ENCODE peak calls at places on chromosomes 12 and 14, in seven cellular contexts. Z is adrenal gland, U is mucosa of descending colon, I is NB4, S is hepatocyte, B is prostate gland, Q is fibroblast of mammary gland. K is an unnamed sample.

GRCh38 chr14:94337274-94337673 is 14.1 kb upstream of the SERPINA6 start:
- DNase-seq in Z (no peak), U (no peak), I (peak; percentile 35), S (no peak), B (no peak), Q (peak; percentile 81), K (no peak)

GRCh38 chr14:93759781-93760307 is 28.4 kb downstream of the PRIMA1 start:
- DNase-seq in Z (peak; percentile 16), U (peak; percentile 38), I (no peak), S (no peak), B (peak; percentile 36), Q (no peak), K (no peak)

GRCh38 chr12:115370650-115371049 is 686.7 kb upstream of the TBX3 start:
- DNase-seq in Z (no peak), U (no peak), I (no peak), S (no peak), B (no peak), Q (no peak), K (no peak)

GRCh38 chr14:92528486-92529100 is 15.0 kb downstream of the RIN3 start:
- DNase-seq in Z (no peak), U (peak; percentile 16), I (no peak), S (no peak), B (no peak), Q (no peak), K (no peak)

GRCh38 chr14:67798731-67799130 is 17.7 kb downstream of the ZFYVE26 start:
- DNase-seq in Z (no peak), U (no peak), I (no peak), S (no peak), B (no peak), Q (no peak), K (no peak)

GRCh38 chr12:75738486-75738885 is 227.1 kb upstream of the KRR1 start:
- DNase-seq in Z (no peak), U (no peak), I (no peak), S (no peak), B (no peak), Q (peak; percentile 25), K (no peak)

GRCh38 chr14:55281316-55281839 is 10.2 kb downstream of the FBXO34 start:
- DNase-seq in Z (no peak), U (no peak), I (no peak), S (no peak), B (no peak), Q (no peak), K (no peak)

GRCh38 chr12:93020225-93020997 is 91.3 kb upstream of the EEA1 start:
- DNase-seq in Z (no peak), U (peak; percentile 68), I (no peak), S (peak; percentile 84), B (peak; percentile 82), Q (no peak), K (no peak)

DNA sequence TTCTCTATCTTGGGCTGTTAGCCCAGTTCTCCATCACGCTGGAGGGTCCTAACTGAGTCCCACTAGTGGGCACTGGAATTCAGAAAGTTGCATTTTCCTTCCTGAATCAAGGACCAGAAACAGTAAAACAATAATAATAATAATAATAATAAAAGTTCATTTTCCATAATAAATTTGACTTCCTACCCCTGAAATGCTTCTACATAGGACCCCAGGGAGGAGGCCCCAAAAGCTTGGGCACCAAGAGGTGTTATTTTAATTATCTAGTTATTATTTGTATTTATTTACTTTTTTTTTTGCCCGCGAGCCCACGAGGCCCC is 12.4 kb downstream of the SCNN1A start:
- DNase-seq in Z (no peak), U (peak; percentile 13), I (no peak), S (no peak), B (no peak), Q (no peak), K (no peak)
- H3K4me3 ChIP-seq in Z (no peak overlapping the region), U (no peak overlapping the region), I (no peak overlapping the region), S (no peak overlapping the region), B (peak overlapping the region; percentile 48), Q (no peak overlapping the region), K (no peak overlapping the region)

GRCh38 chr12:95583933-95584332 is 32.7 kb upstream of the USP44 start:
- DNase-seq in Z (no peak), U (no peak), I (peak; percentile 12), S (no peak), B (no peak), Q (no peak), K (no peak)

GRCh38 chr12:95577820-95578219 is 26.5 kb upstream of the USP44 start:
- DNase-seq in Z (no peak), U (no peak), I (no peak), S (no peak), B (no peak), Q (no peak), K (no peak)

DNA sequence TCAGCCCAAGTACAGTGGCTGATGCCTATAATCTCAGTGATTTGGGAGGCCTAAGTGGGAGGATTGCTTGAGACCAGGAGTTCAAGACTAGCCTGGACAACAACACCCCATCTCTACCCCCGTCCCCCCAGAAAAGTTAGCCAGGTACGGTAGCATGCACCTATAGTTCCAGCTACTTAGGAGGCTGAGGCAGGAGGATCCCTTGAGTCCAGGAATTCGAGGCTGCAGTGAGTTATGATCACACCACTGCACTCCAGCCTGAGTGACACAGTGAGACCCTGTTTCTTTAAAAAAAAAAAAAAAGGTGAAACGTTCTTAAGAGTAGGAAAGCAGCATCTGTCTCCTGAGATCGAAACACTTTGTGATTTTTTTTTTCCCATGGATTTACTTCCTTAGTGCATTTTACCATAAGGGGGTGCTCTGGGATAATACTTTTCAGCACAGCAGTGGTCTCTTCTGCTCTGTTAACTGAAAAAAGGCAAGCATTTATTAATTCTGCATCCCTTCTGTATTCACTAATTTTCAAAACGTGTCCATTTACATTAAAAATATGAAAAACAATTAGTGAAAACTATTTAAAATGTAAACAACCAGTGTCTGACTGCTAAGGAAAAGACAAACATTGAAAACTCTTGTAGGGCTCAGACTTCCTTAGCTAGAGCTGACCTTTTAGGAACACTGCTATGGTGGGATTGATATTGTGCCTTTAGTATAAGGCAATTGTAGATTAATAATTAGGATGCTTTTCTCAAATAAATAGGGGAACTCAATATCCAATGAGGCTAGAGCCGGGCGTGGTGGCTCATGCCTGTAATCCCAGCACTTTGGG is 31.2 kb upstream of the USP44 start:
- DNase-seq in Z (no peak), U (no peak), I (peak; percentile 27), S (peak; percentile 66), B (no peak), Q (peak; percentile 48), K (no peak)
- TF ChIP-seq CTCF in Z (peak; percentile 51), U (no peak), I (peak; percentile 17), S (peak; percentile 66), B (no peak), Q (peak; percentile 55), K (peak; percentile 62)

DNA sequence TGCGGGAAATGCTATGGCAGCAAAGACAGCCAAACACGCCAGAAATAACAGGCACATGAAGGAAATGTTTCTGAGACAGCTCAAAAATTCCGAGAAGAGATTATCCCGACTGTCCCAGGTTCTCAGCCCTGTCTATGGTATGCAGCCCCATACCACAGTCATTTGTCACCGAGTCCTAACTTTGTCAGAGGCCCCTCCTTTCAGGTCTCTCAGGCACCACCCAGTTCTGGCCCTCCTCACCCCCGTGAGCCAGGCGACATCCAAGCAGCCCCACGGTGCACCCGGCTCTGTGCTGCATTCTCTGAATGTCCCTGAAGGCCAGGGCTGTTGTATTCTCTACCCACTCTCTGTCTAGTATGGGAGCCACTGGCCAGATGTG is 24.0 kb downstream of the SSH1 start:
- DNase-seq in Z (no peak), U (no peak), I (no peak), S (peak; percentile 57), B (peak; percentile 46), Q (peak; percentile 85), K (peak; percentile 77)
- H3K4me3 ChIP-seq in Z (no peak overlapping the region), U (no peak overlapping the region), I (no peak overlapping the region), S (no peak overlapping the region), B (no peak overlapping the region), Q (peak overlapping the region; percentile 16), K (no peak overlapping the region)

GRCh38 chr14:99551034-99551922 is 52.7 kb downstream of the CCDC85C start:
- DNase-seq in Z (no peak), U (no peak), I (no peak), S (no peak), B (no peak), Q (no peak), K (no peak)
- TF ChIP-seq CTCF in Z (no peak), U (no peak), I (no peak), S (no peak), B (no peak), Q (no peak), K (no peak)

GRCh38 chr14:53740570-53740969 is 216.1 kb downstream of the BMP4 start:
- DNase-seq in Z (no peak), U (no peak), I (no peak), S (no peak), B (no peak), Q (no peak), K (no peak)

GRCh38 chr14:53744846-53745245 is 211.8 kb downstream of the BMP4 start:
- DNase-seq in Z (no peak), U (no peak), I (no peak), S (peak; percentile 16), B (no peak), Q (no peak), K (no peak)

GRCh38 chr14:53741379-53742225 is 215.0 kb downstream of the BMP4 start:
- DNase-seq in Z (no peak), U (no peak), I (no peak), S (no peak), B (no peak), Q (peak; percentile 45), K (no peak)

GRCh38 chr14:53742226-53742607 is 214.4 kb downstream of the BMP4 start:
- DNase-seq in Z (no peak), U (no peak), I (no peak), S (no peak), B (no peak), Q (no peak), K (no peak)
- H3K4me3 ChIP-seq in Z (no peak overlapping the region), U (no peak overlapping the region), I (no peak overlapping the region), S (no peak overlapping the region), B (no peak overlapping the region), Q (no peak overlapping the region), K (no peak overlapping the region)

DNA sequence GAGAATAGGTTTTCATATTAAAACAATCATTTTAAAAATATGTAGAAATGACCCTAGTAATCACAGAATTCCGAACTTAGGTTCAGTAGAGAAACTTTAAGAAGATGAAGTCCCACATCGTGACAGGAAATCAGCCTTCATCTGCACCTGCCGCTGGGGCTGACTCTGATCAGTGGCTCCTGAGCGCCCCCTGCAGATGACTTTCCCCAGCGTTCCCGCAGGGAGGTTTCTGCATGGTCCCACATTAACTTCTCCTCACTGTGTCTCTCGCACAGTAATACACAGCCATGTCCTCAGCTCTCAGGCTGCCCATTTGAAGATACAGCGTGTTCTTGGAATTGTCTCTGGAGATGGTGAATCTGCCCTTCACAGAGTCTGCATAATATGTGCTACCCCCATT is 1131.1 kb downstream of the TMEM121 start:
- DNase-seq in Z (no peak), U (peak; percentile 34), I (peak; percentile 28), S (no peak), B (no peak), Q (no peak), K (no peak)
- TF ChIP-seq CTCF in Z (no peak), U (no peak), I (peak; percentile 76), S (no peak), B (no peak), Q (no peak), K (no peak)

GRCh38 chr14:61320806-61321384 is 484 bp upstream of the PRKCH start:
- DNase-seq in Z (no peak), U (no peak), I (no peak), S (peak; percentile 10), B (peak; percentile 72), Q (no peak), K (no peak)
- H3K4me3 ChIP-seq in Z (peak overlapping the region; percentile 11), U (peak overlapping the region; percentile 37), I (no peak overlapping the region), S (peak overlapping the region; percentile 83), B (peak overlapping the region; percentile 69), Q (peak overlapping the region; percentile 35), K (peak overlapping the region; percentile 35)